ENCODE peak calls at places on chromosomes 2 and 18, in four cellular contexts. M is HepG2, U is K562, S is GM12878. Q is an unnamed sample.

GRCh38 chr2:96702098-96702785 is 37.6 kb downstream of the LMAN2L start:
- DNase-seq in M (no peak), U (no peak), S (no peak), Q (no peak)

GRCh38 chr2:133194068-133194655 is 374.1 kb downstream of the NCKAP5 start:
- DNase-seq in M (no peak), U (no peak), S (no peak), Q (no peak)

GRCh38 chr2:240131941-240132650 is 4.0 kb downstream of the COPS9 start:
- DNase-seq in M (no peak), U (peak), S (no peak), Q (no peak)

GRCh38 chr2:169891593-169892298 is 64.5 kb downstream of the UBR3 start:
- DNase-seq in M (peak), U (no peak), S (no peak), Q (no peak)

GRCh38 chr18:48663931-48664847 is 125.4 kb downstream of the CTIF start:
- DNase-seq in M (peak), U (peak), S (no peak), Q (peak)

GRCh38 chr2:46164581-46165301 is 132.5 kb upstream of the EPAS1 start:
- DNase-seq in M (no peak), U (no peak), S (no peak), Q (no peak)

GRCh38 chr18:79684283-79684631 is 4.7 kb downstream of the CTDP1 start:
- DNase-seq in M (no peak), U (no peak), S (no peak), Q (no peak)

GRCh38 chr2:101295895-101296294 is 12.6 kb downstream of the RNF149 start:
- DNase-seq in M (no peak), U (no peak), S (no peak), Q (no peak)

GRCh38 chr18:3074094-3074493 is 61.1 kb upstream of the LPIN2 start:
- DNase-seq in M (peak), U (no peak), S (no peak), Q (no peak)

GRCh38 chr2:27613985-27614384 is 14.8 kb downstream of the CCDC121 start:
- DNase-seq in M (peak), U (no peak), S (no peak), Q (no peak)

GRCh38 chr2:191968151-191968550 is 121.3 kb upstream of the CAVIN2 start:
- DNase-seq in M (no peak), U (no peak), S (no peak), Q (no peak)

GRCh38 chr2:111041398-111042202 is 79.1 kb upstream of the BCL2L11 start:
- DNase-seq in M (no peak), U (no peak), S (no peak), Q (no peak)

GRCh38 chr2:235497096-235497495 is 3.3 kb downstream of the AGAP1 start:
- DNase-seq in M (no peak), U (no peak), S (no peak), Q (no peak)

GRCh38 chr2:54678719-54679118 is 44.7 kb upstream of the EML6 start:
- DNase-seq in M (no peak), U (no peak), S (no peak), Q (no peak)
- TF ChIP-seq BRCA1 in M (no peak), U (no peak), S (no peak), Q (no peak)

DNA sequence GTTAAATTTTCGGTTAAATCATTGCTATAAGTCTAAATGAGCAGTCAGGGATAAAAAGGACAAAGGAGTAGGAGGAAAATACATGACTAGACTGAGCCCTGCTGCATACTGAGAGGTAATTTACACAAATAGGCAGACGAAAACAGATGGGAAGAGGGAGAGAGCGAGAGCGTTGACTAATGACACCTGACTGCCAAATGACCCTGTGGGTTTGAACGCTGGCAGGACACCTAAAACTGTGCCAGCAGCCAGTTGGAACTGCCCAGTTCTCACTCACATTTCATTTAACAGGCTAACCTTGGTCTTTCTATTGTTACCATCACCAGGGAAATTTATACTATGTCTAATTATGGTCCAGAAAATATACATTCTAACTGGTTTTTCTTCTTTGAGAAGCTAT is 978.3 kb downstream of the CPS1 start:
- DNase-seq in M (no peak), U (no peak), S (no peak), Q (no peak)
- TF ChIP-seq BRCA1 in M (no peak), U (no peak), S (no peak), Q (no peak)

GRCh38 chr2:187497140-187497539 is 49.1 kb upstream of the CALCRL start:
- DNase-seq in M (no peak), U (no peak), S (no peak), Q (no peak)

GRCh38 chr2:187500585-187501359 is 52.7 kb upstream of the CALCRL start:
- DNase-seq in M (peak), U (peak), S (no peak), Q (no peak)

GRCh38 chr2:187502467-187502866 is 51.8 kb downstream of the TFPI start:
- DNase-seq in M (no peak), U (no peak), S (no peak), Q (no peak)

GRCh38 chr2:187497858-187498463 is 49.9 kb upstream of the CALCRL start:
- DNase-seq in M (no peak), U (no peak), S (no peak), Q (no peak)

GRCh38 chr2:187499941-187500532 is 52.0 kb upstream of the CALCRL start:
- DNase-seq in M (peak), U (peak), S (no peak), Q (peak)
- TF ChIP-seq BRCA1 in M (no peak), U (no peak), S (no peak), Q (no peak)

GRCh38 chr2:106104332-106105062 is 89.6 kb downstream of the UXS1 start:
- DNase-seq in M (peak), U (peak), S (no peak), Q (peak)
- TF ChIP-seq BRCA1 in M (no peak), U (no peak), S (no peak), Q (no peak)

GRCh38 chr2:2935445-2936149 is 442.0 kb downstream of the EIPR1 start:
- DNase-seq in M (no peak), U (no peak), S (no peak), Q (no peak)

GRCh38 chr2:2940061-2940460 is 437.6 kb downstream of the EIPR1 start:
- DNase-seq in M (no peak), U (no peak), S (no peak), Q (no peak)

GRCh38 chr2:2940702-2941655 is 436.6 kb downstream of the EIPR1 start:
- DNase-seq in M (no peak), U (no peak), S (no peak), Q (no peak)

GRCh38 chr2:2939078-2939795 is 438.4 kb downstream of the EIPR1 start:
- DNase-seq in M (no peak), U (no peak), S (no peak), Q (no peak)

GRCh38 chr2:2938481-2938880 is 439.1 kb downstream of the EIPR1 start:
- DNase-seq in M (no peak), U (no peak), S (no peak), Q (no peak)
- TF ChIP-seq BRCA1 in M (no peak), U (no peak), S (no peak), Q (no peak)

GRCh38 chr2:237695201-237695780 is 67.9 kb downstream of the LRRFIP1 start:
- DNase-seq in M (no peak), U (no peak), S (peak), Q (no peak)

GRCh38 chr2:237699870-237700582 is 72.6 kb downstream of the LRRFIP1 start:
- DNase-seq in M (no peak), U (no peak), S (no peak), Q (no peak)

GRCh38 chr2:237698338-237698694 is 70.9 kb downstream of the LRRFIP1 start:
- DNase-seq in M (no peak), U (no peak), S (no peak), Q (no peak)

GRCh38 chr2:237696471-237696870 is 69.1 kb downstream of the LRRFIP1 start:
- DNase-seq in M (no peak), U (no peak), S (no peak), Q (no peak)

DNA sequence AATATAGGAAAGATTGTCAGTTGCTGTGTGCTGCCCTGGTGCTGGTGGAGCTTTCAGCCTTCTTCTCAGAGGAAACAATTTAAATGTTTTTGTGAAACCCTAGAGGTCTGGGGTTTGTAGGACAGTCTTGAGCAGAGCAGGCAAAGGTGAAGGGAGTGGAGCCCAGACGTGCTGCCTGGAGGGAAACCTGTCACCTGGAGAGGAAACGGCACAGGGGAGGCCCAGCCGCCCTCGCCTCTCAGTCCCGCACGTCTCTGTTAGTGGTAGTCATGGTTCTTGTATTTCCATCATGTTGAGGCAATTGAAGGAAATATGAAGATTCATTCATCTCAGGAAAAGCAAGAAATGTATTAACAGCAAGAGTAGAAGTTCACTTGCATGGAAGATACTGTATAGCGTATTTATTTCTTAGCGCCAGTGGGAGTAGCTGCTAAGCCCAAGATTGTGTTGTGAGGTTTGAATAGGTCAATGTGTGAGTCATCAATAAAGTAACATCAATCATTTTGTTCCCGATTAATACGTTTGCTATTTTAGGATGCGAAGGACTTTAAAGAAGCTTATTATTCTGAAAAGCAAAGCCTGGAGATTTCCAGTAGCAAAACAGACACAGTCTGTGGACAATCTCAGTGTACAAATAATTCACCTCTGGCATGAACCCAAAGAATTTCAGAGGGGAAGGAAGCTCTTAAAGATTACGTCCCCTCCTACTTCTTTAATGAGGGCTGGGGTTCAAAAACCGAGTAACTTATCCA is 70.4 kb downstream of the LRRFIP1 start:
- DNase-seq in M (no peak), U (no peak), S (no peak), Q (no peak)
- TF ChIP-seq BRCA1 in M (no peak), U (no peak), S (no peak), Q (no peak)

GRCh38 chr18:25350561-25351201 is 1.3 kb downstream of the ZNF521 start:
- DNase-seq in M (no peak), U (no peak), S (no peak), Q (no peak)
- TF ChIP-seq BRCA1 in M (no peak), U (no peak), S (no peak), Q (no peak)

GRCh38 chr2:189049709-189050108 is 75.5 kb downstream of the COL3A1 start:
- DNase-seq in M (no peak), U (no peak), S (no peak), Q (no peak)
- TF ChIP-seq BRCA1 in M (no peak), U (no peak), S (no peak), Q (no peak)